ENCODE peak calls at places on chromosome 1, in four cellular contexts. O is HuH-7, V is EH, W is left cardiac atrium. H is an unnamed sample.
A peak's percentile ranks its signal among the peaks of the same experiment; 100 is the strongest.

GRCh38 chr1:207018707-207019106 is 13.8 kb downstream of the C1orf116 start:
- DNase-seq in W (no peak), O (no peak), V (no peak), H (no peak)

GRCh38 chr1:247331526-247332214 is at the start of gene ZNF496:
- DNase-seq in W (peak; percentile 88), V (peak; percentile 87), O (peak; percentile 95), H (peak; percentile 87)

GRCh38 chr1:203084588-203085527 is 954 bp downstream of the MYOG start:
- DNase-seq in O (peak; percentile 51), W (no peak), V (no peak), H (no peak)

GRCh38 chr1:217134857-217135568 is 411.8 kb upstream of the ESRRG start:
- DNase-seq in W (no peak), O (no peak), V (no peak), H (no peak)

GRCh38 chr1:31216016-31216415 is 23.7 kb downstream of the NKAIN1 start:
- DNase-seq in O (no peak), W (peak; percentile 76), V (peak; percentile 57), H (peak; percentile 74)

GRCh38 chr1:192580351-192580962 is 4.9 kb downstream of the RGS1 start:
- DNase-seq in V (peak; percentile 74), W (no peak), O (peak; percentile 8), H (no peak)

GRCh38 chr1:31627301-31627929 is 9.9 kb downstream of the HCRTR1 start:
- DNase-seq in O (no peak), W (peak; percentile 68), V (no peak), H (peak; percentile 81)

GRCh38 chr1:27872802-27873665 is 690 bp downstream of the THEMIS2 start:
- DNase-seq in O (peak; percentile 36), W (no peak), V (peak; percentile 23), H (no peak)

GRCh38 chr1:22399421-22400091 is 52.1 kb upstream of the ZBTB40 start:
- DNase-seq in O (no peak), V (no peak), W (no peak), H (no peak)

GRCh38 chr1:93262645-93263044 is 82.1 kb downstream of the CCDC18 start:
- DNase-seq in O (no peak), V (no peak), W (no peak), H (no peak)

GRCh38 chr1:234725177-234726132 is 115.5 kb upstream of the IRF2BP2 start:
- DNase-seq in W (peak; percentile 63), V (no peak), O (no peak), H (no peak)

GRCh38 chr1:154095456-154095855 is 59.4 kb downstream of the NUP210L start:
- DNase-seq in W (no peak), V (no peak), O (no peak), H (no peak)

GRCh38 chr1:165928075-165928731 is 100.8 kb downstream of the UCK2 start:
- DNase-seq in V (peak; percentile 61), O (peak; percentile 40), W (no peak), H (peak; percentile 61)

GRCh38 chr1:221089273-221089672 is 210.0 kb downstream of the HLX start:
- DNase-seq in V (peak; percentile 76), O (no peak), W (no peak), H (no peak)

GRCh38 chr1:7783178-7783711 is 846 bp upstream of the PER3 start:
- DNase-seq in O (peak; percentile 70), W (peak; percentile 80), V (peak; percentile 77), H (peak; percentile 63)

H was measured in testis.